ENCODE peak calls at places on chromosomes 16 and 17, in nine cellular contexts. I is fibroblast of the aortic adventitia, F is psoas muscle, N is AG04450, B is A673, Q is tibial nerve, L is fibroblast of lung, G is cardiac muscle cell, H is PC-9. X is an unnamed sample.

GRCh38 chr17:82520041-82520910 is 744 bp downstream of the FOXK2 start:
- DNase-seq in I (peak), F (peak), N (no peak), B (peak), Q (no peak), L (no peak), G (peak), H (no peak), X (no peak)

GRCh38 chr16:15970202-15970601 is 20.8 kb downstream of the ABCC1 start:
- DNase-seq in I (no peak), F (no peak), N (no peak), B (no peak), Q (no peak), L (no peak), G (no peak), H (no peak), X (no peak)

GRCh38 chr16:67703626-67704025 is 15.5 kb downstream of the GFOD2 start:
- DNase-seq in I (no peak), F (no peak), N (no peak), B (no peak), Q (no peak), L (no peak), G (no peak), H (no peak), X (no peak)

GRCh38 chr16:65658339-65659275 is 536.7 kb upstream of the CDH11 start:
- DNase-seq in I (peak), F (peak), N (peak), B (peak), Q (no peak), L (peak), G (peak), H (no peak), X (peak)

GRCh38 chr16:15757630-15758251 is 99.1 kb downstream of the MYH11 start:
- DNase-seq in I (no peak), F (no peak), N (no peak), B (no peak), Q (no peak), L (no peak), G (no peak), H (no peak), X (no peak)

GRCh38 chr17:45132302-45132568 is at the start of gene PLCD3:
- DNase-seq in I (no peak), F (no peak), N (no peak), B (no peak), Q (no peak), L (no peak), G (no peak), H (no peak), X (no peak)

GRCh38 chr17:74280093-74280513 is 6.1 kb downstream of the DNAI2 start:
- DNase-seq in I (no peak), F (no peak), N (no peak), B (no peak), Q (no peak), L (no peak), G (no peak), H (no peak), X (no peak)

GRCh38 chr16:249431-249830 is 14.8 kb downstream of the FAM234A start:
- DNase-seq in I (no peak), F (no peak), N (no peak), B (no peak), Q (no peak), L (no peak), G (no peak), H (no peak), X (no peak)

GRCh38 chr16:26645629-26646028 is 421.1 kb upstream of the C16orf82 start:
- DNase-seq in I (no peak), F (no peak), N (no peak), B (peak), Q (no peak), L (no peak), G (no peak), H (no peak), X (no peak)
- TF ChIP-seq CTCF in I (no peak), F (no peak), N (no peak), B (peak), Q (peak), L (no peak), G (no peak), H (peak), X (no peak)

GRCh38 chr16:56319391-56319790 is 106.0 kb downstream of the AMFR start:
- DNase-seq in I (no peak), F (no peak), N (no peak), B (no peak), Q (no peak), L (no peak), G (no peak), H (no peak), X (no peak)

GRCh38 chr16:56315955-56316354 is 109.4 kb downstream of the AMFR start:
- DNase-seq in I (no peak), F (no peak), N (no peak), B (no peak), Q (no peak), L (no peak), G (no peak), H (no peak), X (no peak)

GRCh38 chr16:56316545-56316944 is 108.8 kb downstream of the AMFR start:
- DNase-seq in I (no peak), F (no peak), N (no peak), B (no peak), Q (no peak), L (no peak), G (no peak), H (no peak), X (no peak)

GRCh38 chr16:56320081-56320480 is 105.3 kb downstream of the AMFR start:
- DNase-seq in I (no peak), F (no peak), N (no peak), B (no peak), Q (no peak), L (no peak), G (no peak), H (no peak), X (no peak)

DNA sequence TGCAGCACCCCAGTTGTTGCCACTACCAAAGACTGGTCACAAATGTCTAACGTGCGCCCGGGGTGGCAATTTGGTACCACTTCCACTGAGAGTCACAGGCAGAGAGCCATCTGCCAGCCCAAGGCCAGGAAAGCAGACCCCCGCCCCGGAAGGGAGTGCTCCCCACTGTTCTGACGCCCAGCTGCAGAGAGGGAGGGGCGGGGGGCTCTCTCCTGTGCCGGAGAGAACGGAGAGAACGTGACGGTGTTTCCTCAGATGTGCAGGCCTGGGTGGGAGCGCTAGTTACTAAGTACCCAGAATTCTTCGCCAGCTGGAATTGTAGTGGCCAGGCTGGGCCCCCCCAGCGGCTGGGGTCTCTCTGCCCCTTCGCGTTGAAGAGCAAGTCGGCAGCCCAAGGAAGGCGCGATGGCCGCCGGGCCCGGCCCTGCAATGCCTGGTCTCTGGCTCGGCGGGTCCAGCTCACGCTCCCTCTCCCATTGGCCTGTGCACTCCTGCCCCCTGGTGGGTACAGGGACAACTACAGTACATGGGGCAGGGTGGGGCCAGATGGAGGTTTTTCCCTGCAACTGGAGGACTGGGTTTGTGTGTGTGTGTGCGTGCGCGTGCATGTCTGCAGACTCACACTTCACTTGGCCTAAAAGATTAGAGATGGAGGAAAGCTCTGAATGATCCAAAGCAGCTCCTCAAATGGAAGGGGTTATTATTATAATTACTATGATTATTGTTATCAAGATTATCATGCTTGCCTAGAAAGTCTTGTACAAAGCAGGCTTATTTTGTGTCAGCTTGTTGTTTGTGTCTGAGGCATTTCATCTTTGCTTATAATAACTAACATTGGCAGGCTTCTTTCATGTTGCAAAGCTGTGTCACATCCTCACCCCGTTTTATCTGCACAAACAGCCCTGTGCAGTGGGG is 107.1 kb downstream of the AMFR start:
- DNase-seq in I (peak), F (peak), N (peak), B (peak), Q (peak), L (peak), G (peak), H (peak), X (peak)
- H3K4me3 ChIP-seq in I (peak), F (peak), N (peak), B (no peak), Q (peak), L (no peak), G (no peak), H (no peak), X (peak)

DNA sequence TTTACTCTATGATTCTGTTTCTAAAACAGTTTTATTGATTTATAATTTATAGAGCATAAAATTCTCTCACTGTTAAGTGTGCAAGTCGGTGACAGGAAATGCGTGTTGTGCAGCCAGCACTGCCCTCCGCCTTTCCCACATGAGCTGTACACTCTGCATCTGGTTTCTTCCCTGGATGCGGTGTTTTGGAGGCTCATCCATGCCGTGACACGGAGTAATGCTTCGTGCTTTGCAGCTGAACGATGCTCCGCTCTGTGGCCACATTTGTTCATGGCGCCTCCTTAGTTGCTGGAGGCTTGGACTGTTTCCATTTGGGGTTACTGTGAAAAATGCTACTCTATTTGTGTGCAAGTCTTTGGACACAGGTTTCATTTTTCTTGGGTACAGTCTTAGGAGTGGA is 7.2 kb upstream of the IGFALS start:
- DNase-seq in I (no peak), F (no peak), N (no peak), B (no peak), Q (no peak), L (no peak), G (no peak), H (no peak), X (no peak)
- TF ChIP-seq CTCF in I (no peak), F (no peak), N (no peak), B (no peak), Q (no peak), L (no peak), G (no peak), H (no peak), X (no peak)

GRCh38 chr17:55585629-55586028 is 74.4 kb upstream of the SMIM36 start:
- DNase-seq in I (no peak), F (no peak), N (no peak), B (no peak), Q (no peak), L (no peak), G (no peak), H (no peak), X (no peak)
- H3K4me3 ChIP-seq in I (no peak), F (no peak), N (no peak), B (no peak), Q (no peak), L (no peak), G (no peak), H (no peak), X (no peak)

GRCh38 chr16:21599158-21599993 is at the start of gene METTL9:
- DNase-seq in I (peak), F (peak), N (peak), B (peak), Q (peak), L (peak), G (peak), H (peak), X (peak)
- TF ChIP-seq CTCF in I (peak), F (no peak), N (no peak), B (no peak), Q (no peak), L (no peak), G (no peak), H (no peak), X (no peak)